ENCODE peak calls at places on chromosomes 12 and 14, in four cellular contexts. C is upper lobe of right lung, Z is uterus, G is HCT116. S is an unnamed sample.
A peak's percentile ranks its signal among the peaks of the same experiment; 100 is the strongest.

GRCh38 chr14:101851716-101852395 is 90.3 kb downstream of the PPP2R5C start:
- DNase-seq in C (no peak), Z (no peak), G (no peak), S (no peak)

GRCh38 chr14:21924479-21924878 is 250.9 kb upstream of the OR4E1 start:
- DNase-seq in C (no peak), Z (no peak), G (no peak), S (no peak)

GRCh38 chr14:63328787-63329737 is 10.3 kb upstream of the GPHB5 start:
- DNase-seq in C (no peak), Z (no peak), G (no peak), S (no peak)

GRCh38 chr12:30880061-30880460 is 46.5 kb upstream of the TSPAN11 start:
- DNase-seq in C (no peak), Z (no peak), G (no peak), S (no peak)

GRCh38 chr12:12331244-12331771 is 18.7 kb downstream of the MANSC1 start:
- DNase-seq in C (no peak), Z (peak; percentile 56), G (no peak), S (no peak)

GRCh38 chr12:126926023-126926600 is 1340.9 kb upstream of the TMEM132C start:
- DNase-seq in C (no peak), Z (no peak), G (no peak), S (no peak)

GRCh38 chr12:60168441-60168840 is 572.6 kb downstream of the SLC16A7 start:
- DNase-seq in C (no peak), Z (no peak), G (no peak), S (no peak)

GRCh38 chr14:72501439-72501838 is 392.5 kb downstream of the DPF3 start:
- DNase-seq in C (no peak), Z (no peak), G (no peak), S (no peak)

GRCh38 chr14:33307691-33308369 is 369.2 kb downstream of the NPAS3 start:
- DNase-seq in C (no peak), Z (peak; percentile 22), G (no peak), S (peak; percentile 47)

GRCh38 chr14:61385002-61385685 is 63.8 kb downstream of the PRKCH start:
- DNase-seq in C (no peak), Z (no peak), G (no peak), S (no peak)

GRCh38 chr14:77612011-77612620 is 4.3 kb downstream of the SPTLC2 start:
- DNase-seq in C (no peak), Z (no peak), G (no peak), S (no peak)

GRCh38 chr12:122888232-122888752 is 7.6 kb downstream of the VPS37B start:
- DNase-seq in C (peak; percentile 83), Z (no peak), G (peak; percentile 81), S (no peak)

GRCh38 chr12:32755051-32755653 is 545 bp downstream of the YARS2 start:
- DNase-seq in C (peak; percentile 90), Z (peak; percentile 55), G (peak; percentile 66), S (peak; percentile 41)

GRCh38 chr14:77139540-77140342 is 1.9 kb downstream of the ZDHHC22 start:
- DNase-seq in C (no peak), Z (no peak), G (peak; percentile 27), S (no peak)

GRCh38 chr12:85658236-85658635 is 178.0 kb downstream of the RASSF9 start:
- DNase-seq in C (no peak), Z (no peak), G (no peak), S (no peak)

GRCh38 chr12:57360468-57360867 is 70.4 kb downstream of the R3HDM2 start:
- DNase-seq in C (no peak), Z (no peak), G (no peak), S (no peak)

GRCh38 chr12:21324551-21324950 is 10.2 kb downstream of the SLCO1A2 start:
- DNase-seq in C (no peak), Z (no peak), G (no peak), S (no peak)

GRCh38 chr12:66516133-66516532 is 162.7 kb downstream of the GRIP1 start:
- DNase-seq in C (no peak), Z (no peak), G (no peak), S (no peak)

GRCh38 chr14:63867926-63868921 is 15.4 kb downstream of the SYNE2 start:
- DNase-seq in C (no peak), Z (no peak), G (no peak), S (no peak)

GRCh38 chr12:92600052-92600451 is 102.7 kb upstream of the PLEKHG7 start:
- DNase-seq in C (no peak), Z (no peak), G (no peak), S (no peak)

GRCh38 chr12:92602476-92602875 is 100.3 kb upstream of the PLEKHG7 start:
- DNase-seq in C (no peak), Z (no peak), G (no peak), S (peak; percentile 95)

GRCh38 chr12:92602930-92603623 is 99.7 kb upstream of the PLEKHG7 start:
- DNase-seq in C (no peak), Z (no peak), G (no peak), S (no peak)

GRCh38 chr12:92603741-92604432 is 98.9 kb upstream of the PLEKHG7 start:
- DNase-seq in C (no peak), Z (no peak), G (no peak), S (peak; percentile 53)

DNA sequence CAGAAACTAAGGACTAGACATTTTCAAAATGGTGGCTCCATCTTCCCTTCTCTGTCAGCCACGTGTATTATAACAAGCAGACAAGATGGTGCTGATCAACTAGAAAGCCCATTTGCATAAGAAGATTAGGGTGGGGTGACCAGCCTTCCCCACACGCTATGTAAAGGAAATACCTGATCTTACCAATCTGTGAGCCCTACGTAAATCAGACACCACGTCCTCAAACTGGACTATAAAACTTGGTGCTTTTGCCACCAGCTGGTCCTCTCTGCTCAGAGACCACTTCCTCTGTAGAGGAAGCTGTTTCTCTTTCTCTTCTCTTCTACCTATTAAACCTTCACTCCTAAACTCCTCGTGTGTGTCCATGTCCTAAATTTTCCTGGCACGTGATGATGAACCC is 101.1 kb upstream of the PLEKHG7 start:
- DNase-seq in C (no peak), Z (no peak), G (no peak), S (no peak)
- H3K4me3 ChIP-seq in C (no peak overlapping the region), Z (no peak overlapping the region), G (no peak overlapping the region), S (no peak overlapping the region)

DNA sequence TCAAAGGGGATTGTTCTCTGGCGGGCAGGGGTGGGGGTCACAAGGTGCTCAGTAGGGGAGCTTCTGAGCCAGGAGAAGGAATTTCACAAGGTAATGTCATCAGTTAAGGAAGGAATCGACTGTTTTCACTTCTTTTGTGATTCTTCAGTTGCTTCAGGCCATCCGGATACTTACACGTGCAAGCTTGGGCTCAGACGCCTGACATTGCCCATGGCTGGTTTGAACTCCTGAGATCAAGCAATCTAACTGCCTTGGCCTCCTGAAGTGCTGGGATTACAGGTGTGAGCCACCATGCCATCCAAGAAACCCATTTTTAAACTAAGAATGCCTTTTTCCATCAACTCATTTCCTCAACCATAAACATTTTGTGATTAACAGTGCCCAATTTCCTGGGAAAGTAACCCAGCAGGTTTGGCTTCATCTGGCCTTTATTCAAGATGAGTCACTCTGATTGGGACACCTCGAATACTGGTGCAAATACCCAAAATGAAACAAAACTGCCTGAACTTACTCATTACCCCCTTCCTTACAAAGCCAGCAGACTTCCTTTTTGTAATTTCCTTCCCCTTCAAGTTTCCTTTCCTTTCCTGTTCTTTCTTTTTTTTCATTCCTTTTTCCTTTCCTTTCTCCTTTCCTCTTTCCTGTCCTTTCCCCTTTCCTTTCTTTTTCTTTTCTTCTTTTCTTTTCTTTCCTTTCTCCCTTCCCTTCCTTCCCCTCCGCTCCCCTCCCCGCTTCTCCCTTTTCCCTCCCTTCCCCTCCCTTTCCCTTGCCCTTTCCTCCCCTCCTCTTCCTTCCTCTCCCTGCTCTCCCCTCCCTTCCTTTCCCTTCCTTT is 10.2 kb upstream of the RNASE10 start:
- DNase-seq in C (no peak), Z (no peak), G (peak; percentile 22), S (no peak)
- H3K4me3 ChIP-seq in C (no peak overlapping the region), Z (no peak overlapping the region), G (no peak overlapping the region), S (no peak overlapping the region)

DNA sequence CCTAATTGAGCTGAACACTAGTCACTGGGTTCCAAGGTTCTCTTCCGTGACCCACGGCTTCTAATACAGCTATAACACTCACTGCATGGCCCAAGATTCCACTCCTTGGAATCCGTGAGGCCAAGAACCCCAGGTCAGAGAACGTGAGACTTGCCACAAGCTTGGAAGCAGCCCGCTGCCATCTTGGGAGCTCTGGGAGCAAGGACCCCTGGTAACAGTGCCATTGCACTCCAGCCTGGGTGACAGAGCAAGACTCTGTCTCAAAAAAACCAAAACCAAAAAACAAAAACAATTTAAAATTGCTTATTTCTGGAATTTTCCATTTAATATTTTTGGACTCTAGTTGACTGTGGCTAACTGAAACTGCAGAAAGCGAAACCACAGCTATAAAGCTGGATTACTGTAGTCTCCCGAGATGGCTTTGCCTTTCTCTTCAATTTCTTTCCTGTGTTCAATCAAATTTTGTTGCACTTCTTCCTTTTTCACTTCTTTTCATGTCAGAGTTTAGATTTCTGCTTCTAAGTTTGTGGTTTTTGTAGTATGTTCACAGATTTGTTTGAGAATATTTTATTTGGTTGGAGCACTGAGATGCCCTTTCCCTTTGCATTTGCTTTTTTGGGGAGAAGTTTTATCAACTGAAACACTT is 44.7 kb downstream of the DDHD1 start:
- DNase-seq in C (no peak), Z (no peak), G (no peak), S (no peak)
- H3K4me3 ChIP-seq in C (peak overlapping the region; percentile 32), Z (no peak overlapping the region), G (no peak overlapping the region), S (peak overlapping the region; percentile 31)

DNA sequence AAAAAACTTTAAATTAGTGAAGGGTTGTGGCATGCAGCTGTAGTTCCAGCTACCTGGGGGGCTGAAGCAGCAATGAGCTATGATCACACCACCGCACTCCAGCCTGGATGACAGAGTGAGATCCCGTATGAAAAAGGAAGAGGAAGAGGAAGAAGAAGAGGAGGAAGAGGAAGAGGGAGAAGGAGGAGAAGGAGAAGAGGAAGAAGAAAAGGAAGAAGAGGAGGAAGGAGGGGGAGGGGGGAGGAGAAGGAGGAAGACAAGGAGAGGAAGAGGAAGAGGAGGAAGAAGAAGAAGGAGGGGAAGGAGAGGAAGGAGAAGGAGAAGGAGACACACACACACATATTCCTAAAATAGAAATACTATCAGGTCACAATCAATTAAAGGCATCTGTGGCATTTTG is 32.0 kb downstream of the RXYLT1 start:
- DNase-seq in C (no peak), Z (no peak), G (no peak), S (no peak)
- H3K4me3 ChIP-seq in C (no peak overlapping the region), Z (no peak overlapping the region), G (no peak overlapping the region), S (no peak overlapping the region)

GRCh38 chr12:92299744-92300143 is 154.1 kb upstream of the BTG1 start:
- DNase-seq in C (no peak), Z (no peak), G (no peak), S (no peak)

GRCh38 chr12:92300781-92301180 is 155.1 kb upstream of the BTG1 start:
- DNase-seq in C (no peak), Z (no peak), G (no peak), S (no peak)

GRCh38 chr12:92304335-92305066 is 158.9 kb upstream of the BTG1 start:
- DNase-seq in C (no peak), Z (no peak), G (no peak), S (no peak)

GRCh38 chr12:92301329-92301728 is 155.7 kb upstream of the BTG1 start:
- DNase-seq in C (no peak), Z (no peak), G (no peak), S (no peak)

GRCh38 chr12:92302041-92302829 is 156.6 kb upstream of the BTG1 start:
- DNase-seq in C (no peak), Z (no peak), G (no peak), S (no peak)
- H3K4me3 ChIP-seq in C (no peak overlapping the region), Z (no peak overlapping the region), G (no peak overlapping the region), S (no peak overlapping the region)

S was measured in skeletal muscle cell.